ENCODE peak calls at places on chromosomes 4 and X, in nine cellular contexts. P is neural progenitor cell; N is heart left ventricle; U is left ventricle myocardium inferior; X is fibroblast of lung; F is CD8-positive, alpha-beta T cell; L is tibial artery; H is Panc1; C is astrocyte. K is an unnamed sample.
A peak's percentile ranks its signal among the peaks of the same experiment; 100 is the strongest.

GRCh38 chrX:153744210-153745066 is 19.6 kb upstream of the PLXNB3 start:
- DNase-seq in P (peak; percentile 59), N (no peak), U (no peak), X (no peak), F (no peak), L (peak; percentile 91), H (no peak), C (no peak), K (no peak)

GRCh38 chrX:22095306-22095705 is 63.2 kb downstream of the PHEX start:
- DNase-seq in P (peak; percentile 76), N (peak; percentile 16), U (peak; percentile 15), X (peak; percentile 59), F (no peak), L (peak; percentile 72), H (no peak), C (peak; percentile 51), K (peak; percentile 6)

GRCh38 chrX:63250253-63250868 is 100.8 kb downstream of the SPIN4 start:
- DNase-seq in P (peak; percentile 73), N (peak; percentile 22), U (no peak), X (peak; percentile 72), F (no peak), L (no peak), H (peak; percentile 56), C (peak; percentile 64), K (peak; percentile 56)

GRCh38 chr4:40953253-40954118 is 203.7 kb downstream of the NSUN7 start:
- DNase-seq in P (peak; percentile 18), N (peak; percentile 53), U (peak; percentile 31), X (no peak), F (no peak), L (peak; percentile 74), H (no peak), C (no peak), K (no peak)

GRCh38 chr4:107801766-107802211 is 22.9 kb upstream of the SGMS2 start:
- DNase-seq in P (no peak), N (no peak), U (no peak), X (peak; percentile 68), F (no peak), L (no peak), H (no peak), C (peak; percentile 59), K (no peak)

GRCh38 chr4:99859618-99860017 is 34.6 kb downstream of the LAMTOR3 start:
- DNase-seq in P (no peak), N (no peak), U (no peak), X (no peak), F (no peak), L (no peak), H (no peak), C (no peak), K (no peak)

GRCh38 chrX:9438950-9439494 is 25.8 kb upstream of the TBL1X start:
- DNase-seq in P (no peak), N (no peak), U (no peak), X (peak; percentile 13), F (no peak), L (no peak), H (no peak), C (no peak), K (no peak)

GRCh38 chr4:87275311-87275710 is 47.4 kb downstream of the HSD17B13 start:
- DNase-seq in P (no peak), N (no peak), U (no peak), X (no peak), F (no peak), L (no peak), H (no peak), C (no peak), K (no peak)

GRCh38 chr4:119709418-119709817 is 80.8 kb upstream of the PDE5A start:
- DNase-seq in P (no peak), N (no peak), U (no peak), X (no peak), F (no peak), L (no peak), H (no peak), C (no peak), K (no peak)

GRCh38 chrX:22276781-22277180 is 4.1 kb downstream of the CBLL2 start:
- DNase-seq in P (no peak), N (no peak), U (no peak), X (peak; percentile 37), F (no peak), L (no peak), H (no peak), C (peak; percentile 22), K (no peak)

GRCh38 chr4:73922317-73922716 is 53.1 kb downstream of the CXCL1 start:
- DNase-seq in P (no peak), N (no peak), U (no peak), X (no peak), F (no peak), L (no peak), H (no peak), C (no peak), K (no peak)

GRCh38 chr4:126242679-126243390 is 928.1 kb downstream of the FAT4 start:
- DNase-seq in P (peak; percentile 5), N (peak; percentile 52), U (peak; percentile 63), X (no peak), F (no peak), L (peak; percentile 63), H (no peak), C (no peak), K (peak; percentile 52)

GRCh38 chr4:48109413-48110263 is 24.4 kb downstream of the TXK start:
- DNase-seq in P (peak; percentile 70), N (no peak), U (no peak), X (peak; percentile 42), F (no peak), L (no peak), H (peak; percentile 35), C (peak; percentile 23), K (no peak)

GRCh38 chr4:142500966-142501365 is 345.1 kb downstream of the INPP4B start:
- DNase-seq in P (no peak), N (no peak), U (no peak), X (no peak), F (no peak), L (no peak), H (no peak), C (no peak), K (no peak)

GRCh38 chr4:184873039-184873438 is 47.3 kb upstream of the ACSL1 start:
- DNase-seq in P (no peak), N (no peak), U (no peak), X (no peak), F (no peak), L (no peak), H (no peak), C (no peak), K (no peak)

GRCh38 chr4:105805501-105806120 is 89.7 kb upstream of the NPNT start:
- DNase-seq in P (no peak), N (no peak), U (no peak), X (no peak), F (no peak), L (no peak), H (no peak), C (no peak), K (no peak)

GRCh38 chr4:151103758-151104157 is 4.3 kb downstream of the RPS3A start:
- DNase-seq in P (no peak), N (no peak), U (no peak), X (no peak), F (no peak), L (no peak), H (no peak), C (no peak), K (no peak)

GRCh38 chr4:151107063-151107462 is 7.6 kb downstream of the RPS3A start:
- DNase-seq in P (no peak), N (no peak), U (no peak), X (no peak), F (no peak), L (no peak), H (no peak), C (no peak), K (no peak)

GRCh38 chr4:151105454-151106032 is 6.1 kb downstream of the RPS3A start:
- DNase-seq in P (no peak), N (no peak), U (no peak), X (no peak), F (no peak), L (no peak), H (no peak), C (no peak), K (no peak)

GRCh38 chr4:151100517-151100916 is 1.1 kb downstream of the RPS3A start:
- DNase-seq in P (no peak), N (no peak), U (no peak), X (no peak), F (no peak), L (no peak), H (no peak), C (no peak), K (no peak)

GRCh38 chr4:151104621-151105020 is 5.2 kb downstream of the RPS3A start:
- DNase-seq in P (no peak), N (no peak), U (no peak), X (no peak), F (no peak), L (no peak), H (no peak), C (no peak), K (no peak)
- H3K36me3 ChIP-seq in P (peaks cover 17% of the 10 kb centered on the region), N (peaks cover 3% of the 10 kb centered on the region), U (peaks cover 76% of the 10 kb centered on the region), X (peaks cover 9% of the 10 kb centered on the region), F (peaks cover 20% of the 10 kb centered on the region), L (peaks cover 55% of the 10 kb centered on the region), H (peaks cover 30% of the 10 kb centered on the region), C (peaks cover 59% of the 10 kb centered on the region), K (peaks cover 78% of the 10 kb centered on the region)

GRCh38 chr4:108810087-108810486 is 47.2 kb upstream of the ETNPPL start:
- DNase-seq in P (no peak), N (no peak), U (no peak), X (no peak), F (no peak), L (no peak), H (no peak), C (no peak), K (no peak)

GRCh38 chr4:108799335-108799734 is 36.5 kb upstream of the ETNPPL start:
- DNase-seq in P (no peak), N (no peak), U (no peak), X (no peak), F (no peak), L (no peak), H (no peak), C (no peak), K (no peak)

GRCh38 chr4:108804648-108805273 is 41.9 kb upstream of the ETNPPL start:
- DNase-seq in P (no peak), N (no peak), U (no peak), X (no peak), F (no peak), L (no peak), H (no peak), C (no peak), K (no peak)
- TF ChIP-seq CTCF in P (no peak), N (no peak), U (no peak), X (no peak), F (no peak), L (no peak), H (no peak), C (no peak), K (no peak)

GRCh38 chrX:53379008-53379710 is 43.3 kb downstream of the SMC1A start:
- DNase-seq in P (no peak), N (no peak), U (no peak), X (no peak), F (no peak), L (no peak), H (no peak), C (no peak), K (no peak)
- H3K9me3 ChIP-seq in P (no peaks in the 10 kb centered on the region), N (no peaks in the 10 kb centered on the region), U (no peaks in the 10 kb centered on the region), X (no peaks in the 10 kb centered on the region), F (no peaks in the 10 kb centered on the region), L (no peaks in the 10 kb centered on the region), H (no peaks in the 10 kb centered on the region), C (no peaks in the 10 kb centered on the region), K (no peaks in the 10 kb centered on the region)

DNA sequence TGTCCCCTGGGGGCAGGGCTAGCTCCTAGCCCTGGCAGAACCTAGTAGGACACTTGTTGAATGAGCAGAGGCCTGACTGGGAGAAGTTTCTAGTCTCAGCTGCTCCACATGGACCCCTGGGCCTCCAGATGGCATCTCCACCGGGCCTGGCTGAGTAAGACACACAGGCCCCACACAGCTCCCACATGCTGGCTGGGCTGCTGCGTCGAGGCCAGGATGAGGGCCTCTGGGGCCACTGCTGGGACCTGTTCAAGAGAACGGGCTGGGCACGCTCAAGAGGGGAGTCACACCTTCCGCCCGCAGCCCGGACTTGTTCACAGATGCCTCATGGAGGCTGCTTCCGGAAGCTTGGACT is 4.2 kb upstream of the HGFAC start:
- DNase-seq in P (no peak), N (no peak), U (no peak), X (no peak), F (no peak), L (peak; percentile 66), H (no peak), C (no peak), K (no peak)
- H3K36me3 ChIP-seq in P (no peaks in the 10 kb centered on the region), N (no peaks in the 10 kb centered on the region), U (no peaks in the 10 kb centered on the region), X (no peaks in the 10 kb centered on the region), F (no peaks in the 10 kb centered on the region), L (no peaks in the 10 kb centered on the region), H (no peaks in the 10 kb centered on the region), C (no peaks in the 10 kb centered on the region), K (no peaks in the 10 kb centered on the region)

K was measured in heart right ventricle.